ENCODE peak calls at places on chromosomes 11 and 22, in eight cellular contexts. W is T-helper 17 cell; S is HCT116; C is HFF-Myc; L is HFFc6; K is activated effector memory CD4-positive, alpha-beta T cell treated with Interleukin-2 at 50 U/mL for 16 hours; R is HS-5; B is CD8-positive, alpha-beta memory T cell. D is an unnamed sample.

GRCh38 chr11:47494996-47495855 is 46.3 kb upstream of the RAPSN start:
- DNase-seq in S (no peak), L (no peak), K (no peak), W (no peak), C (no peak), R (no peak), B (no peak), D (no peak)

GRCh38 chr22:42340695-42341383 is 70.4 kb upstream of the TCF20 start:
- DNase-seq in R (no peak), L (no peak), S (no peak), C (no peak), K (no peak), W (no peak), B (no peak), D (no peak)

GRCh38 chr11:7890417-7891179 is 40.5 kb downstream of the OR10A6 start:
- DNase-seq in S (no peak), C (no peak), L (no peak), B (no peak), K (no peak), R (no peak), W (no peak), D (no peak)

GRCh38 chr11:72721689-72722049 is 30.5 kb downstream of the ARAP1 start:
- DNase-seq in K (peak; percentile 29), S (no peak), L (no peak), B (peak; percentile 54), R (no peak), W (peak; percentile 16), C (no peak), D (no peak)

GRCh38 chr22:33796494-33796893 is 123.8 kb downstream of the LARGE1 start:
- DNase-seq in B (no peak), S (no peak), W (no peak), C (no peak), R (no peak), K (no peak), L (no peak), D (no peak)

GRCh38 chr11:117815262-117815803 is 9.2 kb downstream of the FXYD2 start:
- DNase-seq in C (no peak), W (peak; percentile 67), L (no peak), K (peak; percentile 52), S (no peak), R (no peak), B (peak; percentile 78), D (no peak)

GRCh38 chr11:133168016-133168415 is 364.3 kb downstream of the OPCML start:
- DNase-seq in W (no peak), B (no peak), R (no peak), C (no peak), L (no peak), S (no peak), K (no peak), D (no peak)

GRCh38 chr11:98183034-98183433 is 837.7 kb upstream of the CNTN5 start:
- DNase-seq in B (no peak), C (no peak), K (no peak), R (no peak), W (no peak), S (no peak), L (no peak), D (no peak)

GRCh38 chr11:36345084-36345511 is 49.0 kb downstream of the PRR5L start:
- DNase-seq in B (no peak), K (no peak), C (no peak), W (no peak), S (no peak), L (no peak), R (no peak), D (no peak)

GRCh38 chr11:47378011-47378835 is at the start of gene SPI1:
- DNase-seq in B (no peak), K (no peak), C (no peak), L (no peak), S (no peak), W (no peak), R (no peak), D (no peak)

GRCh38 chr11:3671334-3672254 is at the start of gene CHRNA10:
- DNase-seq in B (no peak), W (no peak), S (no peak), K (no peak), R (no peak), L (no peak), C (no peak), D (no peak)

GRCh38 chr11:38648597-38648996 is 2050.6 kb upstream of the RAG2 start:
- DNase-seq in C (no peak), L (no peak), K (no peak), W (no peak), R (no peak), S (no peak), B (no peak), D (no peak)

GRCh38 chr11:126431401-126432064 is 76.0 kb downstream of the ST3GAL4 start:
- DNase-seq in C (no peak), S (no peak), K (no peak), R (peak; percentile 64), L (peak; percentile 47), B (no peak), W (no peak), D (peak; percentile 33)

GRCh38 chr22:35620624-35621245 is 3.6 kb upstream of the MB start:
- DNase-seq in W (no peak), L (peak; percentile 58), S (no peak), R (no peak), C (no peak), B (no peak), K (no peak), D (no peak)

GRCh38 chr11:64356498-64357411 is 2.2 kb upstream of the RPS6KA4 start:
- DNase-seq in S (peak; percentile 80), K (no peak), B (no peak), R (no peak), W (no peak), C (no peak), L (peak; percentile 53), D (no peak)

GRCh38 chr11:10108901-10109665 is 184.9 kb downstream of the SBF2 start:
- DNase-seq in W (no peak), L (no peak), C (no peak), K (no peak), R (peak; percentile 31), B (no peak), S (no peak), D (no peak)

GRCh38 chr11:70090989-70091388 is 12.9 kb downstream of the ANO1 start:
- DNase-seq in L (no peak), K (no peak), B (no peak), C (no peak), R (no peak), W (no peak), S (no peak), D (no peak)

GRCh38 chr11:613369-613968 is 2.3 kb downstream of the IRF7 start:
- DNase-seq in L (no peak), S (peak; percentile 59), B (peak; percentile 71), C (no peak), W (peak; percentile 76), K (peak; percentile 61), R (no peak), D (no peak)

D was measured in glomerular endothelial cell.